ENCODE peak calls at places on chromosome 3, in four cellular contexts. One of them, this sample, is unnamed.

GRCh38 chr3:54641226-54642014 is 286.4 kb downstream of the LRTM1 start:
- DNase-seq in K562: no peak
- DNase-seq in heart left ventricle: no peak
- DNase-seq in right lobe of liver: no peak
- DNase-seq in this sample: no peak

GRCh38 chr3:20250314-20250713 is 64.3 kb upstream of the SGO1 start:
- DNase-seq in K562: no peak
- DNase-seq in heart left ventricle: no peak
- DNase-seq in right lobe of liver: no peak
- DNase-seq in this sample: no peak

GRCh38 chr3:70821602-70822001 is 509.2 kb upstream of the MDFIC2 start:
- DNase-seq in K562: no peak
- DNase-seq in heart left ventricle: no peak
- DNase-seq in right lobe of liver: no peak
- DNase-seq in this sample: no peak

GRCh38 chr3:65170357-65171090 is 482.7 kb upstream of the ADAMTS9 start:
- DNase-seq in K562: peak
- DNase-seq in heart left ventricle: peak
- DNase-seq in right lobe of liver: peak
- DNase-seq in this sample: no peak

GRCh38 chr3:42804831-42805821 is 836 bp upstream of the HIGD1A start:
- DNase-seq in K562: peak
- DNase-seq in heart left ventricle: peak
- DNase-seq in right lobe of liver: peak
- DNase-seq in this sample: no peak

GRCh38 chr3:169939751-169940150 is 26.9 kb upstream of the SEC62 start:
- DNase-seq in K562: no peak
- DNase-seq in heart left ventricle: no peak
- DNase-seq in right lobe of liver: no peak
- DNase-seq in this sample: no peak

GRCh38 chr3:57556459-57557087 is 499 bp downstream of the PDE12 start:
- DNase-seq in K562: peak
- DNase-seq in heart left ventricle: peak
- DNase-seq in right lobe of liver: peak
- DNase-seq in this sample: no peak

GRCh38 chr3:122183893-122184590 is 574 bp downstream of the CASR start:
- DNase-seq in K562: no peak
- DNase-seq in heart left ventricle: no peak
- DNase-seq in right lobe of liver: no peak
- DNase-seq in this sample: no peak

DNA sequence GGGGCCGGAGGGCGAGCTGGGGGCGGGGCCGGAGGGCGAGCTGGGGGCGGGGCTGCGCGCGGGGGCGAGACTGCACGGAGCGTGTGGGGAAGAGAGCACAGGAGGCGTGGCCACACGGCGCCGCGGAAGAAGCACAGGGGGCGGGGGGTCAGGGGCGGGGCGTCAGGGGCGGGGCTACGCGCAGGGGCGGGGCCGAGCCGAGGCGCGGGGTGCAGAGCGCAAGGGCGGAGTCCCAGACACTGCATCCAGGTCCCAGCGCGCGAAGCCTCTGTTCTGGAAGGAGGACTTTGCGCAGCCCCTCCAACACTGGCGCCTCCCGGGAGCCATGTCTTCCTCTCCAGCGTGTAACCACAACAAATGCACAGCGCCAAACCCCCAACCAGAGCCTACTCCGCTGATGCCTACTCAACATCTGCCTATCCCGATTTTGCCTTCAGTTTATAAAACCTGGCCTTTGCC is 105.4 kb downstream of the IQSEC1 start:
- DNase-seq in K562: peak
- DNase-seq in heart left ventricle: peak
- DNase-seq in right lobe of liver: peak
- DNase-seq in this sample: peak
- TF ChIP-seq POLR2A in K562: peak
- TF ChIP-seq POLR2A in heart left ventricle: no peak
- TF ChIP-seq POLR2A in right lobe of liver: no peak
- TF ChIP-seq POLR2A in this sample: no peak

DNA sequence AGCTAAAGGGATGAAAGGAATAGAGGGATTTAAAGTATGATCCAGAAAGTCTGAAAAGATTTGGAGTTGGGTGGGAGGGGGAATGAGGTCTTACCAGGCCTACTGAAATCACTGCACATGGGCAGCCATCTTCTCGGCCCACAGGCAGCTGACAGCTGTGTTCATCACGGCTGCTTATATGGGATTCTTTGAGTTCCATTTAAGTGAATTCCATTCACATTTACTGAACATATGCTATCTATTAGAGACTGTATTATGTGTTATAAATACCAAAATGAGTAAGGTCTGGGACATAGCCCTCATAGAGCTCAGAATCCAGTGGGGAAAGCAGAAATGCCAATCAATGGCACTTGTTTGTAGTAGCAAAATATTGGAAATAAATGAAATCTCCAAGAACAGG is 91.1 kb downstream of the TRIM42 start:
- DNase-seq in K562: no peak
- DNase-seq in heart left ventricle: no peak
- DNase-seq in right lobe of liver: no peak
- DNase-seq in this sample: no peak
- TF ChIP-seq POLR2A in K562: no peak
- TF ChIP-seq POLR2A in heart left ventricle: no peak
- TF ChIP-seq POLR2A in right lobe of liver: no peak
- TF ChIP-seq POLR2A in this sample: no peak

DNA sequence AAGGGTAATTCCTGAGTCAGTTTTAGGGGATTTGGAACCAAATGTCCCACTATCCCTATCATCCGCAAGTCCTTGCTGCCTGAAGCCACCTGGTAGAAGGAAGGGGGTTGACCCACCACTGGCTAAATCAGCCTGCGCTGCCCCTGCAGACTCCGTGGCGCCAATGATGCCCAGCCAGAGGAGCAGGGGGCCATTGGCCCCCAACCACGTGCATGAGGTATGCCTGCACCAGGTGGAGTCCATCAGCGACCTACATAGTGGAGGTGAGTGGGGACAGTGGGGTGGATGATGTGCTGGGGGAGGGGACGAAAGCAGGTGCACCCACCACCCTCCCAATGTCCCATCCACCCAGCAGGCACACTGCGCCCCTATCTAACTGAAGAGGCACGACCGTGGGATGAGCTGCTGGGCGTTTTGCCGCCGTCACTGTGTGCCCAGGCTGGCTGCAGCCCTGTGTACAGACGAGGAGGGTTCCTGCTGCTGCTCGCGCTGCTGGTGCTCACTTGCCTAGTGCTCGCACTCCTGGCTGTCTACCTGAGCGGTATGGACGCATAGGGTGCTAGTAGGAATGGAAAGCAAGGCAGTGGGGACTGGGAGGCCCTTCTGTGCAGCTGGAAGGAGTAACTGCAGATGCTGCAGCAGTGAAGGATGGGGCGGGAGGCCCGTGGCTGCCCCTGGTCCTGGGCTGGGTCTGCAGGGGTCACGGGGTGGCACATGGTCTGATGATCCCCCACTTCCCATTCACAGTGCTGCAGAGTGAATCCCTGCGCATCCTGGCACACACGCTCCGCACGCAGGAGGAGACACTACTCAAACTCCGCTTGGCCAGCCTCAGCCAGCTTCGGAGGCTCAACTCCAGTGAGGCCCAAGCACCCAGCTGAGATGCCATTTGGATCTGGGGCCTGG is 5.7 kb downstream of the IFRD2 start:
- DNase-seq in K562: no peak
- DNase-seq in heart left ventricle: no peak
- DNase-seq in right lobe of liver: no peak
- DNase-seq in this sample: no peak
- TF ChIP-seq POLR2A in K562: no peak
- TF ChIP-seq POLR2A in heart left ventricle: no peak
- TF ChIP-seq POLR2A in right lobe of liver: no peak
- TF ChIP-seq POLR2A in this sample: no peak

GRCh38 chr3:136196064-136196400 is at the start of gene MSL2:
- DNase-seq in K562: no peak
- DNase-seq in heart left ventricle: no peak
- DNase-seq in right lobe of liver: no peak
- DNase-seq in this sample: no peak
- TF ChIP-seq POLR2A in K562: peak
- TF ChIP-seq POLR2A in heart left ventricle: peak
- TF ChIP-seq POLR2A in right lobe of liver: peak
- TF ChIP-seq POLR2A in this sample: peak

DNA sequence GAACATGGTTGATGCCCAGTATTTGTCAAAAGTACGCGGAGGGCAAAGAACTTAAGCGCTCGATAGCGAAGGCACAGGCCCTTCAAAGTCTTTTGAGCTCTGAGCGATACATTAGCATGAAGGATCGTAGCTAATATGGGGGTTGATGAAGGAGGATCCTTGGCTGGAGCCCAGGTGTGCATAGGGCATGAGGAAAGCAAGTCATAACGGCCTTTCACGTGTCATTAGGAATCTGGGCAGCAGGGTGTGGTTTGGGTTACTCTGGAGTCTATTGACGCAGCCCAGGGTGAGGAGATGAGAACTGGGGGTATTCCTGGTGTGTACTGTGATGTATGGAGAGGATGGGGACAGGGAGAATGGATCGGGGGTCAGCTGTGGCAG is 31.7 kb downstream of the SPINK8 start:
- DNase-seq in K562: peak
- DNase-seq in heart left ventricle: peak
- DNase-seq in right lobe of liver: peak
- DNase-seq in this sample: peak
- TF ChIP-seq POLR2A in K562: no peak
- TF ChIP-seq POLR2A in heart left ventricle: no peak
- TF ChIP-seq POLR2A in right lobe of liver: no peak
- TF ChIP-seq POLR2A in this sample: no peak

GRCh38 chr3:172039352-172040077 is at the start of gene FNDC3B:
- DNase-seq in K562: peak
- DNase-seq in heart left ventricle: peak
- DNase-seq in right lobe of liver: peak
- DNase-seq in this sample: peak

GRCh38 chr3:172042136-172042535 is 2.8 kb downstream of the FNDC3B start:
- DNase-seq in K562: no peak
- DNase-seq in heart left ventricle: no peak
- DNase-seq in right lobe of liver: no peak
- DNase-seq in this sample: no peak

GRCh38 chr3:172038823-172039222 is 555 bp upstream of the FNDC3B start:
- DNase-seq in K562: peak
- DNase-seq in heart left ventricle: no peak
- DNase-seq in right lobe of liver: no peak
- DNase-seq in this sample: no peak

GRCh38 chr3:172040976-172041963 is 1.9 kb downstream of the FNDC3B start:
- DNase-seq in K562: no peak
- DNase-seq in heart left ventricle: no peak
- DNase-seq in right lobe of liver: peak
- DNase-seq in this sample: no peak

GRCh38 chr3:172040078-172040975 is 949 bp downstream of the FNDC3B start:
- DNase-seq in K562: peak
- DNase-seq in heart left ventricle: peak
- DNase-seq in right lobe of liver: peak
- DNase-seq in this sample: peak
- TF ChIP-seq POLR2A in K562: no peak
- TF ChIP-seq POLR2A in heart left ventricle: peak
- TF ChIP-seq POLR2A in right lobe of liver: peak
- TF ChIP-seq POLR2A in this sample: no peak

GRCh38 chr3:111978833-111979688 is at the start of gene ABHD10:
- DNase-seq in K562: peak
- DNase-seq in heart left ventricle: peak
- DNase-seq in right lobe of liver: peak
- DNase-seq in this sample: peak
- TF ChIP-seq POLR2A in K562: peak
- TF ChIP-seq POLR2A in heart left ventricle: peak
- TF ChIP-seq POLR2A in right lobe of liver: peak
- TF ChIP-seq POLR2A in this sample: peak

GRCh38 chr3:46907960-46908293 is 30.4 kb downstream of the PTH1R start:
- DNase-seq in K562: no peak
- DNase-seq in heart left ventricle: no peak
- DNase-seq in right lobe of liver: no peak
- DNase-seq in this sample: no peak

GRCh38 chr3:46909535-46910161 is 32.1 kb downstream of the PTH1R start:
- DNase-seq in K562: peak
- DNase-seq in heart left ventricle: peak
- DNase-seq in right lobe of liver: peak
- DNase-seq in this sample: peak

GRCh38 chr3:46908986-46909534 is 31.5 kb downstream of the PTH1R start:
- DNase-seq in K562: no peak
- DNase-seq in heart left ventricle: no peak
- DNase-seq in right lobe of liver: no peak
- DNase-seq in this sample: no peak

GRCh38 chr3:46908294-46908985 is 30.9 kb downstream of the PTH1R start:
- DNase-seq in K562: no peak
- DNase-seq in heart left ventricle: peak
- DNase-seq in right lobe of liver: no peak
- DNase-seq in this sample: no peak

GRCh38 chr3:46910166-46910760 is 32.7 kb downstream of the PTH1R start:
- DNase-seq in K562: no peak
- DNase-seq in heart left ventricle: no peak
- DNase-seq in right lobe of liver: no peak
- DNase-seq in this sample: no peak
- TF ChIP-seq POLR2A in K562: no peak
- TF ChIP-seq POLR2A in heart left ventricle: no peak
- TF ChIP-seq POLR2A in right lobe of liver: no peak
- TF ChIP-seq POLR2A in this sample: no peak

This sample was measured in GM12891.